ENCODE peak calls at places on chromosomes 6 and 20, in ten cellular contexts. B is naive B cell; G is stimulated activated CD8-positive, alpha-beta memory T cell treated with anti-CD3 and anti-CD28 coated beads, Interleukin-15, amount 100 ng/mL, for 24 hours; D is B cell; A is NCI-H345; Y is HL-60; T is NCI-H2029 treated with DMSO at 0.1 percent for 48 hours; W is activated CD4-positive, CD25-positive, alpha-beta regulatory T cell treated with anti-CD3 and anti-CD28 coated beads, Interleukin-2, amount 50 U/mL, for 72 hours; V is HCT116; N is D341Med. K is an unnamed sample.

GRCh38 chr20:93641-94040 is 6.2 kb downstream of the DEFB125 start:
- DNase-seq in T (no peak), Y (no peak), D (no peak), V (no peak), G (no peak), N (no peak), A (no peak), W (no peak), B (no peak), K (no peak)

GRCh38 chr20:51946581-51946980 is 144.3 kb upstream of the SALL4 start:
- DNase-seq in W (no peak), B (no peak), D (no peak), N (no peak), Y (no peak), G (no peak), T (no peak), V (no peak), A (no peak), K (no peak)

GRCh38 chr6:169051371-169051770 is 202.3 kb downstream of the THBS2 start:
- DNase-seq in Y (no peak), B (no peak), W (no peak), A (peak; percentile 85), N (no peak), V (no peak), T (peak; percentile 96), G (no peak), D (no peak), K (no peak)

GRCh38 chr6:144786825-144787224 is 501.7 kb downstream of the UTRN start:
- DNase-seq in N (no peak), D (no peak), A (no peak), V (no peak), T (no peak), W (no peak), G (no peak), Y (no peak), B (no peak), K (peak; percentile 38)

GRCh38 chr6:89536230-89536629 is 102.3 kb downstream of the LYRM2 start:
- DNase-seq in V (no peak), W (no peak), T (no peak), B (no peak), N (no peak), A (no peak), D (no peak), Y (no peak), G (no peak), K (peak; percentile 7)

GRCh38 chr20:58566981-58567380 is 51.8 kb upstream of the APCDD1L start:
- DNase-seq in W (no peak), G (no peak), N (no peak), D (no peak), V (no peak), Y (no peak), T (no peak), A (no peak), B (no peak), K (no peak)

GRCh38 chr6:29617782-29618557 is 15.0 kb downstream of the GABBR1 start:
- DNase-seq in V (no peak), B (no peak), T (no peak), N (no peak), W (no peak), Y (no peak), A (no peak), D (no peak), G (no peak), K (no peak)

GRCh38 chr6:141925001-141925400 is 207.7 kb upstream of the GJE1 start:
- DNase-seq in D (no peak), V (no peak), W (no peak), N (no peak), Y (no peak), T (no peak), B (no peak), G (no peak), A (no peak), K (no peak)

GRCh38 chr6:45548657-45549515 is 171.2 kb upstream of the SUPT3H start:
- DNase-seq in A (no peak), T (peak; percentile 3), B (peak; percentile 17), D (peak; percentile 42), Y (no peak), G (no peak), N (no peak), V (no peak), W (no peak), K (peak; percentile 28)

GRCh38 chr20:1893721-1894470 is 1.3 kb upstream of the SIRPA start:
- DNase-seq in G (no peak), W (no peak), V (peak; percentile 4), D (peak; percentile 58), B (no peak), T (no peak), A (no peak), Y (no peak), N (no peak), K (no peak)

GRCh38 chr20:51366155-51366886 is 176.2 kb downstream of the NFATC2 start:
- DNase-seq in A (no peak), T (no peak), G (no peak), N (no peak), W (no peak), V (peak; percentile 37), D (no peak), Y (no peak), B (no peak), K (peak; percentile 99)

GRCh38 chr6:45419574-45420082 is 41.9 kb upstream of the SUPT3H start:
- DNase-seq in Y (no peak), W (peak; percentile 56), N (peak; percentile 83), V (peak; percentile 65), G (peak; percentile 38), B (peak; percentile 35), A (no peak), T (no peak), D (peak; percentile 53), K (no peak)

GRCh38 chr20:63957690-63958441 is 1.6 kb upstream of the UCKL1 start:
- DNase-seq in B (no peak), W (no peak), N (no peak), T (peak; percentile 83), D (no peak), A (peak; percentile 81), V (peak; percentile 67), G (no peak), Y (no peak), K (peak; percentile 58)

GRCh38 chr20:5569021-5569420 is 181.2 kb upstream of the SHLD1 start:
- DNase-seq in T (peak; percentile 8), N (peak; percentile 54), Y (no peak), B (peak; percentile 55), G (no peak), W (no peak), A (peak; percentile 60), V (peak; percentile 28), D (peak; percentile 19), K (peak; percentile 30)

GRCh38 chr6:53070808-53071207 is 5.6 kb downstream of the FBXO9 start:
- DNase-seq in A (no peak), Y (no peak), V (no peak), N (no peak), W (no peak), G (no peak), B (no peak), D (no peak), T (no peak), K (no peak)

GRCh38 chr6:38143191-38144154 is 323.9 kb downstream of the ZFAND3 start:
- DNase-seq in A (no peak), B (no peak), Y (no peak), T (no peak), W (no peak), V (no peak), D (no peak), N (no peak), G (no peak), K (peak; percentile 37)

GRCh38 chr6:137043710-137044365 is 927 bp downstream of the IL20RA start:
- DNase-seq in N (peak; percentile 63), B (peak; percentile 1), Y (no peak), A (peak; percentile 37), W (no peak), T (no peak), D (peak; percentile 38), G (no peak), V (no peak), K (peak; percentile 56)

GRCh38 chr6:151071295-151071694 is 168.5 kb upstream of the AKAP12 start:
- DNase-seq in D (no peak), A (no peak), B (no peak), Y (no peak), G (no peak), T (no peak), N (no peak), W (no peak), V (no peak), K (peak; percentile 77)

GRCh38 chr20:3580412-3580811 is 82.8 kb downstream of the GFRA4 start:
- DNase-seq in N (no peak), T (no peak), A (no peak), W (no peak), G (no peak), V (no peak), Y (no peak), D (no peak), B (no peak), K (no peak)

GRCh38 chr6:21679761-21680265 is 86.3 kb downstream of the SOX4 start:
- DNase-seq in Y (no peak), G (no peak), A (no peak), N (no peak), D (no peak), V (no peak), B (no peak), W (no peak), T (no peak), K (peak; percentile 48)

GRCh38 chr6:131172237-131172636 is 37.0 kb downstream of the AKAP7 start:
- DNase-seq in G (no peak), W (no peak), T (no peak), D (no peak), N (no peak), A (no peak), B (no peak), Y (no peak), V (no peak), K (no peak)

GRCh38 chr6:123030292-123030691 is 34.3 kb downstream of the CLVS2 start:
- DNase-seq in W (no peak), G (no peak), B (no peak), V (no peak), D (no peak), N (no peak), Y (no peak), A (no peak), T (no peak), K (peak; percentile 3)

GRCh38 chr6:29943053-29943966 is 978 bp downstream of the HLA-A start:
- DNase-seq in V (no peak), G (no peak), T (no peak), Y (no peak), W (peak; percentile 53), A (no peak), D (peak; percentile 29), N (peak; percentile 36), B (no peak), K (no peak)

GRCh38 chr6:34888441-34888820 is 589 bp upstream of the TAF11 start:
- DNase-seq in V (no peak), T (peak; percentile 38), B (peak; percentile 25), N (no peak), W (no peak), Y (no peak), D (no peak), G (no peak), A (no peak), K (no peak)

GRCh38 chr20:32474009-32474716 is 111.0 kb downstream of the NOL4L start:
- DNase-seq in T (no peak), W (no peak), A (no peak), D (no peak), G (no peak), B (no peak), Y (no peak), N (no peak), V (no peak), K (no peak)

GRCh38 chr6:88365656-88366055 is 199.5 kb upstream of the CNR1 start:
- DNase-seq in V (no peak), G (no peak), D (no peak), B (no peak), Y (no peak), N (no peak), W (no peak), T (no peak), A (no peak), K (no peak)

GRCh38 chr6:29628419-29629281 is 4.3 kb downstream of the GABBR1 start:
- DNase-seq in T (peak; percentile 25), A (peak; percentile 76), G (no peak), W (peak; percentile 45), B (peak; percentile 28), D (peak; percentile 79), V (no peak), Y (no peak), N (peak; percentile 89), K (peak; percentile 72)

GRCh38 chr20:3744806-3745685 is 12.6 kb downstream of the HSPA12B start:
- DNase-seq in V (peak; percentile 88), B (peak; percentile 64), W (peak; percentile 69), G (peak; percentile 28), A (peak; percentile 86), T (no peak), D (peak; percentile 77), N (peak; percentile 84), Y (no peak), K (no peak)